ENCODE peak calls at places on chromosomes 11 and 22, in seven cellular contexts. F, L, H, X, T, N and I are unnamed samples. For H3K4me1 and H3K36me3, the result is how much of the 10 kb centered on the place peaks cover.

GRCh38 chr22:37345863-37346514 is 63.7 kb downstream of the CYTH4 start:
- DNase-seq in F (no peak), L (no peak), H (peak), X (no peak), T (peak), N (no peak), I (no peak)

GRCh38 chr11:44260081-44260480 is 49.9 kb downstream of the ALX4 start:
- DNase-seq in F (no peak), L (no peak), H (no peak), X (no peak), T (no peak), N (no peak), I (no peak)

GRCh38 chr11:72751293-72752087 is 718 bp downstream of the ARAP1 start:
- DNase-seq in F (no peak), L (no peak), H (peak), X (no peak), T (no peak), N (no peak), I (no peak)

GRCh38 chr11:65445604-65446445 is 23.2 kb downstream of the NEAT1 start:
- DNase-seq in F (peak), L (peak), H (peak), X (no peak), T (no peak), N (no peak), I (no peak)

GRCh38 chr22:37075046-37075445 is 23.5 kb downstream of the KCTD17 start:
- DNase-seq in F (no peak), L (no peak), H (peak), X (no peak), T (no peak), N (no peak), I (no peak)

GRCh38 chr22:42443240-42444059 is 11.2 kb upstream of the NFAM1 start:
- DNase-seq in F (no peak), L (no peak), H (no peak), X (no peak), T (no peak), N (no peak), I (no peak)

GRCh38 chr22:44455151-44455962 is 42.7 kb downstream of the RTL6 start:
- DNase-seq in F (peak), L (peak), H (no peak), X (peak), T (no peak), N (no peak), I (no peak)

GRCh38 chr11:44877908-44878459 is 72.7 kb downstream of the TP53I11 start:
- DNase-seq in F (no peak), L (no peak), H (no peak), X (no peak), T (no peak), N (no peak), I (no peak)

GRCh38 chr11:2272946-2273280 is 2.5 kb upstream of the ASCL2 start:
- DNase-seq in F (peak), L (no peak), H (no peak), X (no peak), T (no peak), N (no peak), I (no peak)

GRCh38 chr22:37558815-37559214 is 1.5 kb upstream of the CDC42EP1 start:
- DNase-seq in F (no peak), L (no peak), H (no peak), X (no peak), T (no peak), N (no peak), I (no peak)

GRCh38 chr22:17678817-17679385 is 40.3 kb downstream of the BCL2L13 start:
- DNase-seq in F (no peak), L (no peak), H (no peak), X (no peak), T (no peak), N (no peak), I (no peak)

GRCh38 chr22:22666307-22667091 is 22.1 kb downstream of the GGTLC2 start:
- DNase-seq in F (no peak), L (peak), H (no peak), X (no peak), T (no peak), N (peak), I (no peak)

GRCh38 chr22:29152381-29153138 is 53.1 kb upstream of the EMID1 start:
- DNase-seq in F (peak), L (peak), H (no peak), X (no peak), T (no peak), N (no peak), I (no peak)

GRCh38 chr11:794766-795637 is 3.1 kb downstream of the SLC25A22 start:
- DNase-seq in F (no peak), L (peak), H (no peak), X (no peak), T (no peak), N (no peak), I (no peak)
- H3K27ac ChIP-seq in F (no peak), L (peak), H (peak), X (peak), T (no peak), N (no peak), I (no peak)

DNA sequence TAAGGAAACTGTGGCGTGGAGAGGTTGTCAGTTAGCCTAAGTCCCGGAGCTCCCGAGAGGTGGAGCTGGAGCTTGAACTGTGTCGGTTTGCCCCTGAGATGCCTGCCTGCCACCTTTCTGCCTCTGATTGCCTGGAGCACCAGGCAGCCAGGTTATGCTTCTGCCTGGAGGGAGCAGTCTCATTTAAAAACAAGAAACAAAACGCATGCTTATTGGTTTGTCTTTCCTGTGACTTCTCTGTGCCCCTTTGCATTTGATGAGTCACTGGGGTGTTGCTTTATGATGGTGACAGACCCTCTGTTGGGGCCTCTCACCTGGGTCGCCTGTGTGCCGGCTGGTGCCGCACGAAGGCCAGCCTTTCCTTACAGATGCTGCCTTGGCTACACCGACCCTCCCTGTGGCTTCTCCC is 12.2 kb downstream of the AP2A2 start:
- DNase-seq in F (no peak), L (no peak), H (no peak), X (no peak), T (no peak), N (no peak), I (no peak)
- H3K4me1 ChIP-seq in F (under half), L (half or more), H (half or more), X (under half), T (under half), N (under half), I (under half)

DNA sequence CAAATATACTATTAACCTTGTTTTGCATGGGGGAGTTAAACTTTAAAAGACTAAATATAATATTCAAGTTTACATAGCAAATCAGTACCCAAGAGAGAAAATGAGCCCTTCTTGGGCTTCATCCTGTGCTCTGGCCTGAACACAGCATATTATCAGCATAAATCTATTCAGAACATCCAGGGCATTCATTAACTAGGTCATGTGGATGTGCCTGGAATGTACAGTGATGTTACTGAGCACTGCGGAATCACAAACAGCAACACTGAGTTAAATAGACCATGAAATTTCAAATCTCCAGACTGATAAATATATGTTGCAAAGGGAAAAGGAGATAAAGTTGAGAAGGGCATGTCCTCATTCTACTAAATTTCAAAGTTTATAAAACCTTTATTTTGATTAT is 426.4 kb downstream of the AASDHPPT start:
- DNase-seq in F (no peak), L (no peak), H (no peak), X (no peak), T (no peak), N (no peak), I (no peak)
- H3K36me3 ChIP-seq in F (under half), L (under half), H (under half), X (under half), T (under half), N (under half), I (under half)

GRCh38 chr22:50341977-50342650 is 1.0 kb upstream of the PPP6R2 start:
- DNase-seq in F (peak), L (peak), H (peak), X (peak), T (peak), N (peak), I (peak)

GRCh38 chr22:50346415-50346945 is 3.4 kb downstream of the PPP6R2 start:
- DNase-seq in F (no peak), L (no peak), H (no peak), X (no peak), T (no peak), N (no peak), I (no peak)

GRCh38 chr22:50343541-50343935 is 411 bp downstream of the PPP6R2 start:
- DNase-seq in F (no peak), L (no peak), H (no peak), X (no peak), T (no peak), N (no peak), I (no peak)

GRCh38 chr22:50340157-50340879 is 2.8 kb upstream of the PPP6R2 start:
- DNase-seq in F (no peak), L (no peak), H (no peak), X (no peak), T (no peak), N (no peak), I (no peak)

GRCh38 chr22:50342651-50343540 is at the start of gene PPP6R2:
- DNase-seq in F (peak), L (peak), H (peak), X (peak), T (peak), N (peak), I (no peak)
- H3K27ac ChIP-seq in F (no peak), L (peak), H (peak), X (peak), T (peak), N (peak), I (no peak)

GRCh38 chr11:129999407-129999806 is 3.2 kb downstream of the PRDM10 start:
- DNase-seq in F (no peak), L (no peak), H (no peak), X (no peak), T (no peak), N (no peak), I (no peak)
- H3K4me1 ChIP-seq in F (under half), L (half or more), H (under half), X (under half), T (under half), N (under half), I (under half)